ENCODE peak calls at places on chromosomes 16 and 17, in six cellular contexts. O is AG04449; Q is pancreas; T is activated CD8-positive, alpha-beta T cell treated with anti-CD3 and anti-CD28 coated beads for 36 hours; Y is colonic mucosa; J is thyroid gland. H is an unnamed sample.

GRCh38 chr17:71208111-71208704 is 912.6 kb upstream of the SOX9 start:
- DNase-seq in O (no peak), Q (no peak), T (no peak), Y (no peak), J (no peak), H (no peak)

GRCh38 chr16:83689385-83689831 is 118.4 kb upstream of the HSBP1 start:
- DNase-seq in O (peak; percentile 98), Q (no peak), T (peak; percentile 22), Y (no peak), J (no peak), H (no peak)

GRCh38 chr16:6684076-6684673 is 648.5 kb upstream of the RBFOX1 start:
- DNase-seq in O (no peak), Q (no peak), T (peak; percentile 30), Y (peak; percentile 18), J (peak; percentile 28), H (peak; percentile 41)

GRCh38 chr16:57694556-57695377 is at the start of gene DRC7:
- DNase-seq in O (no peak), Q (peak; percentile 85), T (peak; percentile 46), Y (peak; percentile 36), J (peak; percentile 31), H (peak; percentile 35)

GRCh38 chr17:19928299-19928698 is 49.3 kb downstream of the AKAP10 start:
- DNase-seq in O (no peak), Q (no peak), T (no peak), Y (no peak), J (no peak), H (no peak)

GRCh38 chr16:2003827-2004641 is 5.6 kb downstream of the ZNF598 start:
- DNase-seq in O (no peak), Q (peak; percentile 99), T (peak; percentile 94), Y (peak; percentile 93), J (peak; percentile 88), H (peak; percentile 94)

GRCh38 chr17:36544049-36544319 is 735 bp upstream of the GGNBP2 start:
- DNase-seq in O (no peak), Q (no peak), T (peak; percentile 40), Y (no peak), J (peak; percentile 48), H (peak; percentile 63)

GRCh38 chr17:77734371-77735050 is 224.0 kb upstream of the TNRC6C start:
- DNase-seq in O (no peak), Q (no peak), T (no peak), Y (peak; percentile 82), J (peak; percentile 88), H (peak; percentile 78)

GRCh38 chr16:86496929-86497381 is 13.4 kb upstream of the FOXF1 start:
- DNase-seq in O (no peak), Q (no peak), T (no peak), Y (no peak), J (no peak), H (no peak)

GRCh38 chr16:85370881-85371651 is 242.1 kb upstream of the GSE1 start:
- DNase-seq in O (no peak), Q (peak; percentile 75), T (no peak), Y (peak; percentile 88), J (peak; percentile 90), H (peak; percentile 83)

GRCh38 chr16:67339453-67339852 is 12.8 kb downstream of the LRRC36 start:
- DNase-seq in O (no peak), Q (no peak), T (no peak), Y (no peak), J (no peak), H (no peak)

GRCh38 chr17:42852351-42852750 is 1.4 kb downstream of the AOC3 start:
- DNase-seq in O (no peak), Q (no peak), T (no peak), Y (no peak), J (no peak), H (peak; percentile 31)

GRCh38 chr16:88703486-88704309 is 2.5 kb downstream of the RNF166 start:
- DNase-seq in O (no peak), Q (no peak), T (peak; percentile 94), Y (no peak), J (no peak), H (peak; percentile 56)

GRCh38 chr17:75925912-75926311 is 14.9 kb downstream of the FBF1 start:
- DNase-seq in O (no peak), Q (peak; percentile 42), T (no peak), Y (no peak), J (no peak), H (no peak)

GRCh38 chr17:20114466-20114865 is 105.3 kb downstream of the SPECC1 start:
- DNase-seq in O (no peak), Q (no peak), T (no peak), Y (no peak), J (no peak), H (no peak)

GRCh38 chr17:63039342-63039741 is 73.3 kb downstream of the TANC2 start:
- DNase-seq in O (no peak), Q (no peak), T (peak; percentile 7), Y (no peak), J (no peak), H (no peak)

GRCh38 chr17:38352245-38353083 is 820 bp downstream of the SOCS7 start:
- DNase-seq in O (no peak), Q (peak; percentile 83), T (peak; percentile 42), Y (peak; percentile 38), J (peak; percentile 42), H (peak; percentile 61)

GRCh38 chr17:41666336-41666680 is 22.4 kb upstream of the EIF1 start:
- DNase-seq in O (no peak), Q (peak; percentile 57), T (peak; percentile 89), Y (peak; percentile 62), J (no peak), H (no peak)

GRCh38 chr17:43740541-43740940 is 18.1 kb downstream of the SOST start:
- DNase-seq in O (no peak), Q (no peak), T (no peak), Y (no peak), J (no peak), H (no peak)

GRCh38 chr17:10769840-10770239 is 34.1 kb downstream of the TMEM238L start:
- DNase-seq in O (no peak), Q (no peak), T (no peak), Y (no peak), J (no peak), H (no peak)

GRCh38 chr17:77901476-77901875 is 57.0 kb upstream of the TNRC6C start:
- DNase-seq in O (no peak), Q (no peak), T (no peak), Y (no peak), J (no peak), H (no peak)

DNA sequence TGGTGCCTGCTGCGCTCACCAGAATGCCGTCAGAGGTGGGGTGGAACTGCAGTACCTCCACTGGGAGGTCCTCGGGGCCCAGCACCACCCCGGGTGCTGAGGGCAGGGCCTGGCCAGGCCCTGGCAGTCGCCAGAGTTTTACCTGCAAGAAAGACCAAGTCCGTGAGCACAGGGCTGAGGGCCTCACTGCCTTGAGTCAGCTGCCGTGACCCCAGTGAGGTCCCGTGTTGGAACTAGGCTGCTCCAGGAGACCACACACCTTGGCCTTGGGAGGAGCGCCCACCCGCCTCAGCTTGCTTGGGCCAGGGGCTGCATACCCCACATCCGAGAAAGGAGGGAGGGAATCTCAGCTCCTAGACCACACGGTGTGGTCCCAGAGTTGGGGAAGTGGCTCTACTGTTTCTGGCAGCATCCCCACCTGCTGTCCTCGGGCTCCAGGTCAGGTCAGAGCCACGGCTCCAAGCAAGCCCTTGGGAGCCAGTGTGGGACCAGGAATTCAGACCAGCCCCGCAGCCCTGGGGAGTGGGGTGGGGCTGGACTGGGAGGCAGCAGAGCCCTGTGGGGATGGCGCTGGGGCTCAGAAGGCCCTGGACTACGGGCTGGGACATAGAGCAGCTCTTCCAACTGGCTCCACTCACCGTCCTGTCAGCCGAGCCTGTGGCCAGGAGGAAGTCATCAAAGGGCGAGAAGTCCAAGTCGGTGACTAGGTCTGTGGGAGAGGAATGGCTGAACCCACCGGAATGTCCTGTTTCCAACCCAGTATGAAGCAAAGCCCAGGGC is 8.7 kb downstream of the CORO7 start:
- DNase-seq in O (no peak), Q (peak; percentile 69), T (no peak), Y (no peak), J (no peak), H (no peak)
- TF ChIP-seq CTCF in O (no peak), Q (no peak), T (no peak), Y (no peak), J (no peak), H (no peak)

DNA sequence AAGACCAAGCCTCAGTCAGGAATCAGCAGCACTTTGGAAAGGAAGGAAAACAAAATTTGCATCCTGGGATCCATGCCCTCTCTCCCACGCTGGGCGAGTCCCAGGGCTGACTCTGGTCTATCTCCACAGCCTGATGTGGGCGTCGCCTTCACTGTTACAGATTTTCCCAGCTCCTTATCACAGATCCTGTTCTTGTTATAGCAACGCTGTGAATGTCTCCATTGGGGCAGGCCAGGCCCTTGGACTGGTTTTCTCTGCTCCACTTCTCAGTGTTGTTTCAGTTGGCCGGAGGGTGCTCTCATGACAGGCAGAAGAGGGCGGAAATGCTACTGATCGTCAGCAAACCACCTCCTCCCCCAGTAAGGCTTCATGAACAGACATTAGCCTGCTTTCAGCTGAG is 127.9 kb upstream of the CDH11 start:
- DNase-seq in O (no peak), Q (no peak), T (no peak), Y (peak; percentile 15), J (peak; percentile 68), H (no peak)
- TF ChIP-seq CTCF in O (no peak), Q (no peak), T (no peak), Y (no peak), J (no peak), H (no peak)

DNA sequence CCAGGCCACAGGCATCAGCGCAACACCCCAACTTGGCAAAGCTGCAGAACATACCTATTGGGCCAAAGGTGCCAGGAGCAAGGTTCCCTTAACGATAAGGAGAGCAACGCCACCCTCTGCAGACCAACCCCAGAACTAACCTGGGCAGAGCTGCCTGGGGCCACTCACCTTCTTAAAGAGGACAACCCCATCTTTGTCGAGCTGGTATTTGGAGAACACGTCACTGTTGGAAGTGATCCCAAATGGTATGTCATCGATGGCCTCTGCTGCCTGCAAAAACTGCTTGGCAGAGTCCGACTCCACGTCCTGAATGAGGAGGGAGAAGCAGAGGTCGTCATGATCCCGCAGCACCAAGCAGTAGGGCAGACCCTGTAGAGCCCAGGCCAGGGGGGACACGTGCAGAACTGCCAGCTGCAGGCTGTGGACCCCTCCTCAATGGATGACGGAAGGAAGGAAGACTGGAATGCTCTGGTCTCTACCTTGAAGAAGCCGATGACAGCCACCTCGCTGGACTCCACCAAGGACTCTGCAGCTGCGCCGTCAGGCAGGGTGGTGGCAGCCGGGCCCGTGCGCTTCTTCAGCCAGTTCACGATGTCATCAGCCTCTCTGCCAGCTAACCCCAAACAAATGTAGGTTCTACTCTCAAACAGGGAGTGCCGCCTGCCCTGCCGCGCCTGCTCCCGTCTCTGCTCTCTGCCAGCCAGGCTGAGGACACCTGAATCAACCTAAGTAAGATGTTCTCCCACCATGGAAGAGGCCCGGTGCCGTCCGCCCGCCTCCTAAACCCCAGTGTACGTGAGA is 5.2 kb downstream of the P4HB start:
- DNase-seq in O (no peak), Q (peak; percentile 79), T (no peak), Y (no peak), J (no peak), H (no peak)
- TF ChIP-seq CTCF in O (no peak), Q (no peak), T (no peak), Y (no peak), J (no peak), H (no peak)

GRCh38 chr17:17502741-17503565 is 6.8 kb upstream of the RASD1 start:
- DNase-seq in O (no peak), Q (peak; percentile 51), T (no peak), Y (no peak), J (no peak), H (peak; percentile 12)

GRCh38 chr17:17499402-17500145 is 3.4 kb upstream of the RASD1 start:
- DNase-seq in O (no peak), Q (peak; percentile 14), T (no peak), Y (no peak), J (no peak), H (no peak)

GRCh38 chr17:17498606-17499301 is 2.6 kb upstream of the RASD1 start:
- DNase-seq in O (no peak), Q (peak; percentile 50), T (no peak), Y (no peak), J (no peak), H (no peak)

GRCh38 chr17:17503566-17504130 is 7.5 kb upstream of the RASD1 start:
- DNase-seq in O (no peak), Q (peak; percentile 25), T (no peak), Y (no peak), J (no peak), H (no peak)

GRCh38 chr17:17500999-17501605 is 4.9 kb upstream of the RASD1 start:
- DNase-seq in O (no peak), Q (no peak), T (no peak), Y (peak; percentile 64), J (no peak), H (no peak)
- TF ChIP-seq CTCF in O (peak; percentile 39), Q (no peak), T (no peak), Y (no peak), J (no peak), H (no peak)

H was measured in mucosa of descending colon.